ENCODE peak calls at places on chromosomes 6 and 20, in seven cellular contexts. J is neuronal stem cell, E is IMR-90, F is H1, H is H9, O is trophoblast cell, G is mesenchymal stem cell. D is an unnamed sample.

GRCh38 chr6:4732691-4733315 is 43.4 kb upstream of the CDYL start:
- DNase-seq in O (peak), E (peak), J (no peak), G (peak), H (peak), F (peak), D (peak)

GRCh38 chr6:112372213-112372806 is 25.2 kb downstream of the RFPL4B start:
- DNase-seq in H (no peak), O (peak), G (peak), F (no peak), J (no peak), E (peak), D (peak)

GRCh38 chr20:58069796-58070663 is 158.4 kb downstream of the ANKRD60 start:
- DNase-seq in O (no peak), E (no peak), G (no peak), J (no peak), F (peak), H (no peak), D (no peak)

GRCh38 chr6:168314029-168314420 is 5.6 kb downstream of the DACT2 start:
- DNase-seq in G (no peak), F (peak), H (no peak), O (no peak), J (no peak), E (no peak), D (no peak)

GRCh38 chr6:29491574-29491973 is 3.8 kb upstream of the MAS1L start:
- DNase-seq in F (peak), O (no peak), J (no peak), E (no peak), H (peak), G (no peak), D (peak)

GRCh38 chr6:106658469-106658868 is 29.1 kb downstream of the QRSL1 start:
- DNase-seq in H (no peak), E (peak), J (no peak), O (no peak), G (peak), F (no peak), D (no peak)

GRCh38 chr6:33344771-33345697 is 27.5 kb upstream of the ZBTB22 start:
- DNase-seq in J (peak), F (peak), G (peak), O (peak), E (peak), H (peak), D (peak)

GRCh38 chr20:14838663-14839650 is 501.5 kb upstream of the FLRT3 start:
- DNase-seq in H (no peak), J (no peak), E (no peak), O (no peak), G (no peak), F (no peak), D (no peak)

GRCh38 chr6:34393191-34393967 is 910 bp upstream of the NUDT3 start:
- DNase-seq in H (no peak), F (no peak), E (no peak), G (no peak), J (no peak), O (no peak), D (no peak)

GRCh38 chr20:9884061-9884460 is 45.2 kb upstream of the PAK5 start:
- DNase-seq in E (no peak), O (no peak), G (no peak), F (no peak), H (no peak), J (no peak), D (peak)

GRCh38 chr6:163285689-163286088 is 128.8 kb upstream of the QKI start:
- DNase-seq in G (no peak), J (no peak), O (no peak), H (no peak), F (no peak), E (no peak), D (no peak)

GRCh38 chr6:127162808-127163207 is 44.3 kb downstream of the RSPO3 start:
- DNase-seq in J (no peak), G (peak), E (no peak), H (no peak), O (no peak), F (no peak), D (no peak)

GRCh38 chr6:2133718-2134310 is 111.6 kb downstream of the GMDS start:
- DNase-seq in J (no peak), E (no peak), F (no peak), O (no peak), H (no peak), G (no peak), D (no peak)

GRCh38 chr6:168299541-168300511 is 19.8 kb downstream of the DACT2 start:
- DNase-seq in G (no peak), H (no peak), O (no peak), F (no peak), E (no peak), J (no peak), D (peak)

GRCh38 chr6:4583026-4583425 is 193.2 kb upstream of the CDYL start:
- DNase-seq in J (no peak), E (no peak), F (no peak), G (no peak), H (no peak), O (peak), D (no peak)

GRCh38 chr6:73152998-73153757 is 72.1 kb downstream of the KHDC1L start:
- DNase-seq in E (peak), H (no peak), J (no peak), O (no peak), G (no peak), F (no peak), D (no peak)

GRCh38 chr20:61951695-61952533 is 113.8 kb downstream of the TAF4 start:
- DNase-seq in O (no peak), G (peak), E (peak), J (peak), F (peak), H (peak), D (peak)

GRCh38 chr6:145018027-145018426 is 717.3 kb downstream of the EPM2A start:
- DNase-seq in G (no peak), J (no peak), H (no peak), O (no peak), F (no peak), E (no peak), D (peak)

GRCh38 chr6:145023116-145023726 is 712.1 kb downstream of the EPM2A start:
- DNase-seq in H (no peak), E (no peak), O (no peak), G (no peak), J (no peak), F (no peak), D (no peak)

GRCh38 chr6:145022199-145022782 is 713.0 kb downstream of the EPM2A start:
- DNase-seq in J (no peak), G (no peak), E (no peak), H (no peak), F (no peak), O (no peak), D (no peak)

GRCh38 chr6:145020114-145020513 is 715.2 kb downstream of the EPM2A start:
- DNase-seq in H (no peak), J (no peak), O (no peak), E (no peak), G (no peak), F (no peak), D (no peak)

DNA sequence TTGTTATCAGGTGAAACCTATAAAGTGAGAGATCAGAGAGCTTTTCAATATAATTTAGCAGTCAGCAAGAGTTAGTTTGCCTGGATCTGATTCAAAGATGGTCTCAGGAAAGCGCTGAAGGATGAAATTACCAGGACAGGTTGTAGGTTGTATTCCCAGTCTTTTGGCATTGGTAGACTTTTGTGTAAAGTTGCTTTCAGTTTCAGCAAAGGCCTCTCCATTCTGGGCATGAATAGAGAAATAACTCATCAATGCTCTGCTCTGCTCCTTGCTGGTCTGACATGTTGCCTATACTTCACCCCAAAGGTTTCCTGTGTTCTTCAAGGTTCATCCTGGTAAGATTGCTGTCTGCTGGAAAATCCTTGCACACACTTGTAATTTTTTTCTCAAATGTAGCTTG is 714.8 kb downstream of the EPM2A start:
- DNase-seq in J (no peak), F (no peak), E (no peak), G (no peak), O (no peak), H (no peak), D (no peak)
- H2BK5ac ChIP-seq in J (no peak), F (no peak), E (no peak), G (no peak), O (no peak), H (no peak), D (no peak)

DNA sequence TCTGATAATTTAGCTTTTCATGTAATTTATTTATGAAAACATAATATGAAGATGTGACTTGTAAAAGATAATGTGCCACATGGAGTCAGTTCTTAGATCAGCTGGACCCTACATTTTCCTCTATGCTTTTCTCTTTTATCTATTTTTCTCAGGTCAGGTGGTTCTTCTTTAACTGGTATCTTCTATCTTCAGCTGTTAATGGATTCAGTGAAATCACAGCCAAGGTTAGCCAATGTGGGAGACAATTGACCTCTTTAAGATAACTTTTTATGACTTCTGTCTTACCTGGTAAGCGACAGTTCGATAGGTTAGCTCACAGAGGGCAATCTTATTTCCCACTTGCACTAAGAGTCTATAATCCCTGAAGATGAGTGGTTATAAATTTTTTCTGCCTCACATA is 88.0 kb downstream of the ADGRB3 start:
- DNase-seq in F (no peak), E (no peak), J (no peak), G (no peak), H (no peak), O (no peak), D (no peak)
- H2BK5ac ChIP-seq in F (no peak), E (no peak), J (no peak), G (no peak), H (no peak), O (no peak), D (no peak)

GRCh38 chr20:51738877-51739447 is 29.2 kb downstream of the ATP9A start:
- DNase-seq in O (no peak), E (no peak), F (no peak), G (no peak), J (no peak), H (no peak), D (no peak)

GRCh38 chr20:51733070-51733469 is 35.1 kb downstream of the ATP9A start:
- DNase-seq in F (no peak), J (no peak), H (no peak), E (no peak), G (no peak), O (no peak), D (no peak)

GRCh38 chr20:51736947-51737346 is 31.2 kb downstream of the ATP9A start:
- DNase-seq in J (no peak), E (no peak), H (no peak), G (no peak), F (no peak), O (no peak), D (no peak)

GRCh38 chr20:51734876-51735499 is 33.2 kb downstream of the ATP9A start:
- DNase-seq in J (no peak), H (no peak), O (no peak), E (no peak), F (no peak), G (no peak), D (no peak)

DNA sequence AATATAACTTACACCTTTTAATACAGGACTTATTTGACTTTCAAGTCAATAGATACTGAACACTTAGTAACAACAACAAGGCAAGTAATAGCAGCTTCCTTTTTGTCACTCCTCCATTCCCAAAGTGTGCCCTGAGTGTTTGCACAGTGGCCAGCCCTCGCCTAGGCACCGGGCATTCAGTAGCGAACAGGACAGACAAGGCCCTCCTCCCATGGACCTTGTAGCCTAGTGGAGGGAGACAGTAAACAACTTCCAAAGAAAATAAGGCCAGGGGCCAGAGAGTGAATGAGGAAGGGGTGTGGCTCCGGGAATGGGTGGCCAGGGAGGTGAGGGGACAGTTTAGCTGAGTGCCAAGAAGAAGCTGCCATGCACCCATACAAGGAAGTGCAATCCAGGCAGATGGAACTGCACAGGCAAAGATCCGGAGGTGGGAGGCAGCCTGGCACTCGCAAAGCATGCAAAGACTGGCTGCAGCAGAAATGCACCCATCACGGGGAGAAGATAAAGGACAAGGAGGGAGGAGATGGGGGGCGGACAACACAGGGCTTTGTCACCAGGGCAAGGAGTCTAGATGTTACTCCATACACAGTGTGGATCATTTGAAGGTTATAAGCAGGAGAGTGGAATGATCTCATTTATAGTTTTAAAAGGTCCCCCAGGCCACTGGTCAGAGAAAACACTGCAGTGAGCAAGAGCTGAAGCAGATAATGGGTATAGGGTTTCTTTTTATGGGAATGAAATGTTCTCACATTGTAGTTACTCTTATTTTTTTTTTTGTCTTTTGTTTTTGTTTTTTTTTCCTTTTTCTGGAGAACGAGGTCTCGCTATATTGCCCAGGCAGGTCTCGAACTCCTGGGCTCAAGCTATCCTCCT is 32.2 kb downstream of the ATP9A start:
- DNase-seq in E (no peak), F (no peak), O (no peak), G (no peak), H (no peak), J (no peak), D (no peak)
- H2BK5ac ChIP-seq in E (no peak), F (no peak), O (no peak), G (no peak), H (no peak), J (no peak), D (no peak)

DNA sequence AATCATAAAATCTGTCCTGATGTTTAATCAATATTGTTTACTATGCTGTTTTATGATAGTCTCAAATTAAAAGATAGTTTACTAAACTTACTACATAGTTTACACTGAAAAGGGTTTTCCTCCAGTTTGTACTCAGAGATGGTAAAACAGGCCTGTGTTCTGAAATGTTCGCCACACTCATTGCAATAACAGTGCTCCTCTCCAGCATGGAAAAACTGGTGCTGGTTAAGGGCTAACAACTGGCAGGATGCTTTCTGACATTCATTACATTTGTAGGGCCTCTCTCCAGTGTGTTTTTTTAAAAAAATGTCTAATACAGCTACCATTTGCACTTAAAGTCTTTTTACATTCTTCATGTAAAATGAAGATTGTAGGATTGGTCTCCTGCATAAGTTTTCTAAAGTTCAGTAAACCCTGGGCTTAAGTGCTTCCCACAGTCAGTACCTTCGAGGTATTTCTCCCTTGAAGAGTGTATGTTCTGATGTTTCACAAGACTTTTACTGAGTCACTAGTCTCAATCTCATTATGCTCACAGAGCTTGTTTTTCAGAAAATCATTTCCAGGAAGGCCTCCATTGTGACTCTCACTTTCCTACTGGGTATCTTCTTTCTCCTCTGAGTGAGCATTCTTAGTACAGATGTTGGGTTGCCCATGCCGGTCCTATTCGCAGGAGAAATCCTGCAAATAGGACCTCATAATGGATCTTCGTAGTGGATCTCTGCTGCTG is 8.7 kb upstream of the ZSCAN12 start:
- DNase-seq in F (no peak), O (peak), H (no peak), E (peak), G (peak), J (no peak), D (no peak)
- H2BK5ac ChIP-seq in F (no peak), O (no peak), H (no peak), E (no peak), G (no peak), J (no peak), D (no peak)

GRCh38 chr6:57172136-57173055 is at the start of gene BAG2:
- DNase-seq in F (peak), H (peak), J (peak), O (peak), G (peak), E (peak), D (peak)
- H2BK5ac ChIP-seq in F (no peak), H (no peak), J (peak), O (peak), G (no peak), E (peak), D (peak)

DNA sequence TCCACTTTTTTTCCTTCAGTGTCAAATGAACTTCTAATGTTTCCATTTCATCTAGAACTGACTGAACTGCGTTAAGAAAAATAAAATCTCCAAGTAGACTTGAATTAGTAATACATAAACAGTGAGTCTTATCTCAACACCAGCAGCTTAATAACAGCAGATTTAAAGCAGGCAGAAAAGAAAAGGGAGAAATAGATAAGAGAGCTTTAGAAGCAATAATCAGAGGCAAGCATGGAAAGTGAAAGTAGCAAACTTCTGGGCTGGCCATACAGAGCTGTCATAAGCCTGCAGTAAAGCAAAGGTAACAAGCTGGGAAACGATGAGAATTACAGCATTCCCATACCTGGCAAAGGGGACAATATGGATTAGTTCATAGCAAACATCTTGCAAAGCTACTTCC is 16.9 kb upstream of the ANGPT4 start:
- DNase-seq in O (no peak), G (no peak), J (no peak), F (no peak), E (no peak), H (no peak), D (no peak)
- H2BK5ac ChIP-seq in O (no peak), G (no peak), J (no peak), F (no peak), E (no peak), H (no peak), D (no peak)

DNA sequence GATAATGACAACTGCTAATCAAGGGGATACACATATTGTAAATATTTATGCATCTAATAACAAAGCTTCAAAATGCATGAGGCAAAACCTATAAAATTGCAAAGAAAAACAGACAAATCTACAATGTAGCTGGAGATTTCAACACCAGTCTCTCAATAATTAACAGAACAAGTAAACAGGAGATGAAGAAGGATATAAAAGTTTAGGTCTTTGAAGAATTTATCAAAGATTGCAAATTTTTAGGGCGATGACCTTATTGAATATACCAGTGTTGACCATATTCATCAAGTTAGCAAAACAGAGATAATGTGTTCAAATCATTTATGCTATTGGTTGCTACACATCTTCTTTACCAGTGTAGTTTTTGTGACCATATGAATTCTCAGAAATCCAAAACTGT is 237.8 kb upstream of the SGK1 start:
- DNase-seq in F (no peak), G (no peak), O (no peak), J (no peak), E (no peak), H (no peak), D (no peak)
- H2BK5ac ChIP-seq in F (no peak), G (no peak), O (no peak), J (no peak), E (no peak), H (no peak), D (no peak)

GRCh38 chr20:44572551-44573500 is 9.6 kb upstream of the PKIG start:
- DNase-seq in G (peak), O (peak), E (peak), J (no peak), F (no peak), H (no peak), D (no peak)

GRCh38 chr20:44573501-44573869 is 8.9 kb upstream of the PKIG start:
- DNase-seq in H (no peak), F (no peak), O (no peak), E (no peak), G (no peak), J (no peak), D (no peak)

GRCh38 chr20:44574372-44574771 is 8.0 kb upstream of the PKIG start:
- DNase-seq in E (no peak), G (no peak), F (no peak), H (no peak), J (no peak), O (no peak), D (no peak)

GRCh38 chr20:44570369-44570768 is 12.0 kb upstream of the PKIG start:
- DNase-seq in G (no peak), F (no peak), E (no peak), O (no peak), H (no peak), J (no peak), D (no peak)

GRCh38 chr20:44571367-44571766 is 11.0 kb upstream of the PKIG start:
- DNase-seq in F (no peak), H (no peak), E (no peak), O (no peak), J (no peak), G (peak), D (no peak)
- H2BK5ac ChIP-seq in F (no peak), H (no peak), E (peak), O (no peak), J (no peak), G (no peak), D (no peak)